ENCODE peak calls at places on chromosomes 6 and 20, in five cellular contexts. L, G, I, O and A are unnamed samples.

GRCh38 chr6:158707120-158707519 is 57.3 kb downstream of the SYTL3 start:
- DNase-seq in O (no peak), I (peak), G (no peak), L (no peak), A (peak)

GRCh38 chr20:54134445-54135220 is 39.2 kb downstream of the CYP24A1 start:
- DNase-seq in I (no peak), G (no peak), O (no peak), L (peak), A (peak)

GRCh38 chr6:45655630-45656422 is 278.1 kb upstream of the SUPT3H start:
- DNase-seq in L (no peak), O (no peak), G (no peak), I (no peak), A (peak)

GRCh38 chr20:2640899-2641298 is 11.5 kb upstream of the NOP56 start:
- DNase-seq in O (no peak), I (no peak), L (no peak), G (no peak), A (no peak)

GRCh38 chr6:37218061-37218460 is 39.5 kb upstream of the TBC1D22B start:
- DNase-seq in L (no peak), G (no peak), I (no peak), O (no peak), A (no peak)

GRCh38 chr6:42451595-42452170 is at the start of gene TRERF1:
- DNase-seq in G (peak), L (no peak), O (no peak), I (peak), A (peak)

GRCh38 chr6:127177030-127177928 is 58.8 kb downstream of the RSPO3 start:
- DNase-seq in L (no peak), O (no peak), G (no peak), I (no peak), A (no peak)

GRCh38 chr6:168525926-168526630 is 85.1 kb downstream of the SMOC2 start:
- DNase-seq in O (no peak), L (no peak), G (no peak), I (no peak), A (no peak)

GRCh38 chr20:63305393-63305792 is 12.4 kb downstream of the COL20A1 start:
- DNase-seq in L (no peak), I (no peak), G (no peak), O (no peak), A (no peak)

GRCh38 chr6:56370591-56371198 is 123.3 kb upstream of the COL21A1 start:
- DNase-seq in L (peak), O (peak), I (no peak), G (peak), A (no peak)

GRCh38 chr20:63691711-63692435 is 4.6 kb upstream of the TNFRSF6B start:
- DNase-seq in O (no peak), G (no peak), L (no peak), I (no peak), A (no peak)

GRCh38 chr20:34754611-34755010 is 50.5 kb downstream of the TP53INP2 start:
- DNase-seq in L (no peak), G (no peak), O (no peak), I (no peak), A (no peak)

GRCh38 chr20:1144401-1145172 is 26.2 kb downstream of the PSMF1 start:
- DNase-seq in L (no peak), I (no peak), O (no peak), G (no peak), A (no peak)

GRCh38 chr6:106520711-106521367 is 108.5 kb downstream of the RTN4IP1 start:
- DNase-seq in I (peak), G (no peak), L (no peak), O (peak), A (no peak)

DNA sequence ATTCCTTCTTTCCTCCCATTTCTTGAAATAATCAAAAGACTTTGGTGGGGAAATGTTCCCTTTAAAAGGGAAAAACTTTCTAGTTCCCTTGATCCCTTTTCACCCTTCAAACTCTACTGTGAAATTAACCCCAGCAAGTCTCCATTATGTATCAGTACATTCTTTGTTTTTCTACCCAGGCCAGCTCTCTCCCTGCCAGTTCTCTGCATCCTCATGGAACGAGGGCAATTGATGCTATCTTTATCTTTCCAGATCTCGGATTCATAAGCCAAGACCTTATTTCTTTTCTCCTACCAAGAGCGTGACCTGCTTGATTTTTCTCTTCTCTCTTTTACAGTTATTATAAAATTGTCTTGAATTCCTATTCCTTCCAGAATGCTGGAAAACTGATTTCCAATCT is 75.8 kb downstream of the ADGRB3 start:
- DNase-seq in O (no peak), G (no peak), I (no peak), L (no peak), A (no peak)
- TF ChIP-seq REST in O (no peak), G (no peak), I (no peak), L (no peak), A (no peak)

DNA sequence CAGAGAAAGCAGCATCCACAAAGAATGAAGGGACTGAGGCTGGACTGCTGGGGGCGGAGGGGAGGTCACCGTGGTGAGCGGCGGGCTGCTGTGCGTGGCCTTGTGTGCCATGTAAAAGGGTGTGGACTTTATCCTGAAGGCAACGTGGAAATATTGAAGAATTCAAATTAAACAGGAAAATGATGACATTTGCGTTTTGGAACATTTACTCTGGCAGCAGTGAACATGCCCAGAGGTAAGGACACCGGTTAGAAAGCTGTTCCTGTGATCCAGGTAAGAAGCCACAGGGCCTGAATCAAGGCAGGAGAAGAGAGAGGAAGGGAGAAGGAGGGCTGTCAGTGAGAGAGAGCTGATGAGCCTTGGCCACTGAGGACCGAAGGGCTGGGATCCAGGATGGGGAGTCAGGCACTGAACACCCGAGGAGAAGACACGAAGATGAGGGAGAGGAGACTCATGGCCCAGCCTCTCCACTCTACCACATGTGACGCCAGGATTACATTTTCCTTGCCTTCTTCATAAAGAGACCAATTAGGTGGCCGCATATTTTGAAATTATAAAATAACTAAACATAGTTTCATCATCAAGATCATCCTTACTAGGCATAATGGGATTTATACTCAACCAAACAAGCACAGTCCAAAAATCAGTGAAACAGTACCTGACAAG is 58.4 kb downstream of the TRAM2 start:
- DNase-seq in G (no peak), L (no peak), O (no peak), I (no peak), A (no peak)
- H3K9ac ChIP-seq in G (peak), L (peak), O (no peak), I (peak), A (peak)

DNA sequence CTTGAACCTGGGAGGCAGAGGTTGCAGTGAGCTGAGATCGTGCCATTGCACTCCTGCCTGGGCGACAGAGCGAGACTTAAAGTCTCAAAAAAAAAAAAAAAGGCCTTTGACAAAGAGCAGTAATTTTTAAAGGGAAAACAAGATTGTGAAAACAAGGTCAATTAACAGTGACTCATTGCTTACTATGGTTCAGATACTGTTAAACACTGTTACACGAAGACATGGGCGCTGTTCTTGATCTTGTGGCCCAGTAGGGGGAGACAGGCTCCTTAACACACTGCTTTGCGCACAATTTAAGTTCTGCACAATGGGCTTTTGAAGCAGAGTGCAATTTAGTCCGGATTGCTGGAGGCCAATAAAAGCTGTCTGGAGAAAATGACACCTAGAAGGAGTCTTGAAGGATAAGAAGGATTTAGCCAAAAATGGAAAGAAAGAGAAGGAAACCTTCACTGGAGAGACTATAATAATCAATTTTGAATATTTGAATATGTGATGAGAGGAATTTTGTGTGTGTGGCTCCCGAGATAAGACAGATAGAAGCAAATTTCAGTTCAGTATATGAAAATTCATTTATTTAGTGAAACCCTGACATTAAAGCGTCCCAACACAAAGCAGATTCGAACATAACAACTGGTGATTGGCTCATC is 6.0 kb upstream of the LATS1 start:
- DNase-seq in L (peak), O (no peak), I (peak), G (peak), A (peak)
- TF ChIP-seq REST in L (no peak), O (no peak), I (no peak), G (no peak), A (no peak)

GRCh38 chr6:40352527-40353170 is 234.5 kb downstream of the LRFN2 start:
- DNase-seq in I (no peak), G (no peak), O (no peak), L (no peak), A (no peak)

GRCh38 chr6:40352006-40352405 is 235.2 kb downstream of the LRFN2 start:
- DNase-seq in O (no peak), L (no peak), G (no peak), I (no peak), A (no peak)

GRCh38 chr6:40355532-40355931 is 231.6 kb downstream of the LRFN2 start:
- DNase-seq in G (no peak), L (no peak), O (no peak), I (peak), A (no peak)

GRCh38 chr6:40353197-40353966 is 233.8 kb downstream of the LRFN2 start:
- DNase-seq in G (no peak), L (no peak), I (no peak), O (no peak), A (no peak)

GRCh38 chr6:40353967-40354452 is 233.2 kb downstream of the LRFN2 start:
- DNase-seq in G (no peak), L (no peak), I (peak), O (no peak), A (no peak)
- H3K9ac ChIP-seq in G (no peak), L (no peak), I (no peak), O (no peak), A (no peak)

DNA sequence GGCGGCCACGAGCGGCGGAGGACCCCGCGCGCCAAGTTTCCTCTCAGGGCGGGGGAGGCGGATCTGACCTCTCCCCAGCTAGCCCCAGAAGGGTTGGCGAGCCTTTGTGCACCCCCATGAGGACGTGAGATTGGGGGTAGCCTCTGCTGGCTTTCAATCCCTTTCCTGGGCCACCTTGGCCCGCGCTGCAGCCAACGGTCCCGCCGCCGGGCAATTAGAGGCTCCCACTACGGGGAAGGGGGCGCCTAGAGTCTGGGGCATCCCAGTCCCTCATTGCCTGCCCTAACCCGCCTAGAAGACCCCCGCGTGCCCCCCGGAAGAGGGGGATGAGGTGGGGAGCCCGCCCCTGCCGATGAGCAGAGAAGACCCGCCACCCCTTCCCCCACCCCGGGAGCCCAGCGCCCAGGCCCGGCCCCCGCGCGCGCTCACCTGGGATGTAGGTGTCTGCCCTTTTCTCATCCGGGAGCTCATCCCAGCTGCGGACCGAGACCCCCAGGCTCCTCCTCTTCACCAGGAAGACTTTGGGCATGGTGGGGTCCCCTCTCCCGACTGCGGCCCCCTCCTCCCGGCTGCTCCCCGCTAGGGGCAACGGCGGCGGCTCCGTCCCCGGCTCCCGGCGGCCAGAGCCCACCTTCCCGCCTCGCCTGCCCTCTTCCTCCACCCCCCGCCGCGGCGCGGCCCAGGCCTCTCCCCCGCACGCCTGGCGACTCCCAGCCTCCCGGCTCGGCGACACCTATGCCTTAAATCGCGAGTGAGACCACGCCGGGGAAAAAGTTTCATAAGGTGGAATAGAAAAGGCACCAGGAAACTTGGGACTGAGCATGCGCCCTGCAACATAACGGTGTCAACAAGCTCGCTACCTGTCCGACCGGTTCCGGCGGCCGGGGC is at the start of gene OVOL2:
- DNase-seq in O (no peak), L (no peak), I (peak), G (peak), A (peak)
- TF ChIP-seq REST in O (no peak), L (no peak), I (no peak), G (no peak), A (no peak)

GRCh38 chr6:6556738-6557503 is 31.6 kb upstream of the LY86 start:
- DNase-seq in I (peak), O (no peak), G (peak), L (peak), A (peak)
- H3K9ac ChIP-seq in I (no peak), O (no peak), G (no peak), L (no peak), A (no peak)

GRCh38 chr20:7171911-7172310 is 404.4 kb downstream of the BMP2 start:
- DNase-seq in O (no peak), L (no peak), G (no peak), I (no peak), A (no peak)
- TF ChIP-seq REST in O (no peak), L (no peak), G (no peak), I (no peak), A (no peak)